ENCODE peak calls at places on chromosomes 5 and 9, in eight cellular contexts. One of them, this sample, is unnamed.

GRCh38 chr5:138754699-138755057 is 1.5 kb downstream of the CTNNA1 start:
- DNase-seq in mammary epithelial cell: peak
- DNase-seq in heart right ventricle: no peak
- DNase-seq in PC-9: peak
- DNase-seq in endothelial cell: no peak
- DNase-seq in left ventricle myocardium inferior: no peak
- DNase-seq in brain microvascular endothelial cell: peak
- DNase-seq in fibroblast of the aortic adventitia: no peak
- DNase-seq in this sample: no peak

GRCh38 chr5:103894882-103895281 is 332.3 kb upstream of the NUDT12 start:
- DNase-seq in mammary epithelial cell: no peak
- DNase-seq in heart right ventricle: no peak
- DNase-seq in PC-9: no peak
- DNase-seq in endothelial cell: peak
- DNase-seq in left ventricle myocardium inferior: no peak
- DNase-seq in brain microvascular endothelial cell: peak
- DNase-seq in fibroblast of the aortic adventitia: no peak
- DNase-seq in this sample: no peak

GRCh38 chr5:74517700-74518099 is 122.8 kb downstream of the ENC1 start:
- DNase-seq in mammary epithelial cell: peak
- DNase-seq in heart right ventricle: no peak
- DNase-seq in PC-9: no peak
- DNase-seq in endothelial cell: no peak
- DNase-seq in left ventricle myocardium inferior: no peak
- DNase-seq in brain microvascular endothelial cell: peak
- DNase-seq in fibroblast of the aortic adventitia: peak
- DNase-seq in this sample: no peak

GRCh38 chr5:19988447-19988846 is 447 bp upstream of the CDH18 start:
- DNase-seq in mammary epithelial cell: no peak
- DNase-seq in heart right ventricle: no peak
- DNase-seq in PC-9: no peak
- DNase-seq in endothelial cell: no peak
- DNase-seq in left ventricle myocardium inferior: no peak
- DNase-seq in brain microvascular endothelial cell: no peak
- DNase-seq in fibroblast of the aortic adventitia: no peak
- DNase-seq in this sample: no peak

GRCh38 chr5:171306785-171307591 is 2.1 kb upstream of the TLX3 start:
- DNase-seq in mammary epithelial cell: no peak
- DNase-seq in heart right ventricle: no peak
- DNase-seq in PC-9: no peak
- DNase-seq in endothelial cell: no peak
- DNase-seq in left ventricle myocardium inferior: no peak
- DNase-seq in brain microvascular endothelial cell: no peak
- DNase-seq in fibroblast of the aortic adventitia: no peak
- DNase-seq in this sample: no peak

GRCh38 chr9:119790022-119790421 is 420.8 kb upstream of the BRINP1 start:
- DNase-seq in mammary epithelial cell: peak
- DNase-seq in heart right ventricle: no peak
- DNase-seq in PC-9: no peak
- DNase-seq in endothelial cell: no peak
- DNase-seq in left ventricle myocardium inferior: no peak
- DNase-seq in brain microvascular endothelial cell: no peak
- DNase-seq in fibroblast of the aortic adventitia: no peak
- DNase-seq in this sample: no peak

GRCh38 chr5:67989457-67989856 is 226.1 kb upstream of the PIK3R1 start:
- DNase-seq in mammary epithelial cell: peak
- DNase-seq in heart right ventricle: no peak
- DNase-seq in PC-9: no peak
- DNase-seq in endothelial cell: no peak
- DNase-seq in left ventricle myocardium inferior: no peak
- DNase-seq in brain microvascular endothelial cell: peak
- DNase-seq in fibroblast of the aortic adventitia: peak
- DNase-seq in this sample: no peak

GRCh38 chr9:88998506-88998905 is 7.2 kb downstream of the S1PR3 start:
- DNase-seq in mammary epithelial cell: no peak
- DNase-seq in heart right ventricle: no peak
- DNase-seq in PC-9: peak
- DNase-seq in endothelial cell: no peak
- DNase-seq in left ventricle myocardium inferior: no peak
- DNase-seq in brain microvascular endothelial cell: no peak
- DNase-seq in fibroblast of the aortic adventitia: peak
- DNase-seq in this sample: no peak

GRCh38 chr9:130443840-130444492 is 795 bp upstream of the ASS1 start:
- DNase-seq in mammary epithelial cell: no peak
- DNase-seq in heart right ventricle: no peak
- DNase-seq in PC-9: no peak
- DNase-seq in endothelial cell: no peak
- DNase-seq in left ventricle myocardium inferior: no peak
- DNase-seq in brain microvascular endothelial cell: no peak
- DNase-seq in fibroblast of the aortic adventitia: no peak
- DNase-seq in this sample: no peak

GRCh38 chr9:121498487-121499176 is 1.0 kb downstream of the GGTA1 start:
- DNase-seq in mammary epithelial cell: peak
- DNase-seq in heart right ventricle: peak
- DNase-seq in PC-9: peak
- DNase-seq in endothelial cell: peak
- DNase-seq in left ventricle myocardium inferior: no peak
- DNase-seq in brain microvascular endothelial cell: no peak
- DNase-seq in fibroblast of the aortic adventitia: peak
- DNase-seq in this sample: no peak

GRCh38 chr9:105993051-105993854 is 298.9 kb downstream of the TMEM38B start:
- DNase-seq in mammary epithelial cell: no peak
- DNase-seq in heart right ventricle: no peak
- DNase-seq in PC-9: no peak
- DNase-seq in endothelial cell: no peak
- DNase-seq in left ventricle myocardium inferior: no peak
- DNase-seq in brain microvascular endothelial cell: no peak
- DNase-seq in fibroblast of the aortic adventitia: no peak
- DNase-seq in this sample: no peak

GRCh38 chr5:179239256-179240135 is 105.8 kb downstream of the ADAMTS2 start:
- DNase-seq in mammary epithelial cell: no peak
- DNase-seq in heart right ventricle: no peak
- DNase-seq in PC-9: no peak
- DNase-seq in endothelial cell: no peak
- DNase-seq in left ventricle myocardium inferior: no peak
- DNase-seq in brain microvascular endothelial cell: no peak
- DNase-seq in fibroblast of the aortic adventitia: no peak
- DNase-seq in this sample: peak

GRCh38 chr9:112065781-112066606 is 109.1 kb downstream of the SUSD1 start:
- DNase-seq in mammary epithelial cell: peak
- DNase-seq in heart right ventricle: no peak
- DNase-seq in PC-9: peak
- DNase-seq in endothelial cell: no peak
- DNase-seq in left ventricle myocardium inferior: no peak
- DNase-seq in brain microvascular endothelial cell: peak
- DNase-seq in fibroblast of the aortic adventitia: peak
- DNase-seq in this sample: no peak

GRCh38 chr9:130292104-130292503 is 26.5 kb downstream of the HMCN2 start:
- DNase-seq in mammary epithelial cell: no peak
- DNase-seq in heart right ventricle: no peak
- DNase-seq in PC-9: no peak
- DNase-seq in endothelial cell: no peak
- DNase-seq in left ventricle myocardium inferior: no peak
- DNase-seq in brain microvascular endothelial cell: no peak
- DNase-seq in fibroblast of the aortic adventitia: no peak
- DNase-seq in this sample: no peak

DNA sequence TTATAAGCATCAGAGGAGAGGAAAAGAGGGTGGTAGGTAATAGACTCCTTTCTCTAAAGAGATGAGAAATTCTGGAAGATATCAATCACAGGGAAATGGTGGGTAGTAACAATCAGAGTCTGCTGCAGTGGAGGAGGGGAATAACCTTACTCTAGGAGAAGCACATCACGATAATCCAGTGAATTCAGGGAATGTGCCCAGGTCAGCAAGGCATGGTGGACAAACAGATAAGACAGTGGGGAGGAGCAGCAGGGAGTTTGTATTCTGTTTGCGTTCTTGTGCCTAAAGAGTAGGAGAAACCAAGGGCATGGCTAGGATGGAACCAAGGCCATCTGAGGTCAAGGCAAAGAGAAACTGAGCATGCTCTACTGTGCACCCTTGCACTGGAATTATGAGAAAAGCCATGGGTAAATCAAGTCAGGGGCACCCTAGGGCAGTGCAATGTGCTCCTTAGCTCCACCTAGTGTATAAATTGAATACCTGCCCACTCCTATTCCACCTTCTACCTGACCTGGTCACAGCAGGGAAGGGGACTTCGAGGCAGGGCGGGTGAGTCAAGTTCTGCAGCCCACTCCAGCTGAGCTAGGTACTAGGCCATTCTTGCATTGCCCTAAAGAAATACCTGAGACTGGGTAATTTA is 31.6 kb downstream of the RETREG1 start:
- DNase-seq in mammary epithelial cell: no peak
- DNase-seq in heart right ventricle: no peak
- DNase-seq in PC-9: no peak
- DNase-seq in endothelial cell: no peak
- DNase-seq in left ventricle myocardium inferior: no peak
- DNase-seq in brain microvascular endothelial cell: no peak
- DNase-seq in fibroblast of the aortic adventitia: no peak
- DNase-seq in this sample: no peak
- TF ChIP-seq CTCF in mammary epithelial cell: peak
- TF ChIP-seq CTCF in heart right ventricle: no peak
- TF ChIP-seq CTCF in PC-9: peak
- TF ChIP-seq CTCF in endothelial cell: peak
- TF ChIP-seq CTCF in left ventricle myocardium inferior: peak
- TF ChIP-seq CTCF in brain microvascular endothelial cell: peak
- TF ChIP-seq CTCF in fibroblast of the aortic adventitia: peak
- TF ChIP-seq CTCF in this sample: peak

DNA sequence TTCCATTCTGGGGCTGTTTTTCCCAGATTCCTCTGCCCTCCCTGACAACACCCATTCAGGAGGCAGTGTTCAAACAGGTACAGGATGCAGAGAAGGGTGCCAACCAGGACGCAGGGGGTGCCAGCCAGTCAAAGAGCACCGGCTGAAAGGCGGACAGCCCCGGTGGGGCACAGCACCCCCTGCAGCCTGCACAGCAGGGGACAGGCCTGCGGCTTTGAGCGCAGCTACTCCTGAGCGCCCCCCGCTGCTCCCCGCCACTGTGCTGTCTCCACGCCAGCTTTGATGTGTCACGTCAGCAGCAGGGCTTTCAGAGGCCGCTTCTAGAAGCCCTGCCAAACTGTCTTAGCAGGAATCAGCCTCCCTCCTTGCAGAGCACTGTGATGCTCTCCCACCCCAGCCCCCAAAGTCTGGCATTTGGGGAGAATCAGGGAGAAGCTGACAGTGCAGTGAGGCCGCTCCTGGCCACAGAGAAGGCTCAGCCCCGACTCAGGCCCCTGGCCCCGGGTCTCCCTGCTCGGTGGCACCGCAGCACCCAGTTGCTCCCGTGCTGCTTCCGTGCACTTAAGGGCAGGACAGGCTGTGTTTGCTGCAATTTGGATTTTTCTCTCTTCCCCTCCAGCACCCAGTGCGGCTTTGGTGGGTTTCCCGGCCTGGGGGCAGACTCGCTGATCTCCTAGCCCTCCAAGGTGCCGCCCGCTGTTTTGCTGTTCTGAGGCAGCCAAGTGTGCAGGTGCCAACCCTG is 20.3 kb downstream of the AK8 start:
- DNase-seq in mammary epithelial cell: no peak
- DNase-seq in heart right ventricle: no peak
- DNase-seq in PC-9: no peak
- DNase-seq in endothelial cell: no peak
- DNase-seq in left ventricle myocardium inferior: peak
- DNase-seq in brain microvascular endothelial cell: peak
- DNase-seq in fibroblast of the aortic adventitia: peak
- DNase-seq in this sample: no peak
- TF ChIP-seq CTCF in mammary epithelial cell: no peak
- TF ChIP-seq CTCF in heart right ventricle: no peak
- TF ChIP-seq CTCF in PC-9: no peak
- TF ChIP-seq CTCF in endothelial cell: no peak
- TF ChIP-seq CTCF in left ventricle myocardium inferior: peak
- TF ChIP-seq CTCF in brain microvascular endothelial cell: peak
- TF ChIP-seq CTCF in fibroblast of the aortic adventitia: peak
- TF ChIP-seq CTCF in this sample: no peak

GRCh38 chr9:137175345-137175961 is 3.6 kb upstream of the TMEM210 start:
- DNase-seq in mammary epithelial cell: no peak
- DNase-seq in heart right ventricle: no peak
- DNase-seq in PC-9: no peak
- DNase-seq in endothelial cell: no peak
- DNase-seq in left ventricle myocardium inferior: no peak
- DNase-seq in brain microvascular endothelial cell: no peak
- DNase-seq in fibroblast of the aortic adventitia: no peak
- DNase-seq in this sample: no peak
- TF ChIP-seq CTCF in mammary epithelial cell: no peak
- TF ChIP-seq CTCF in heart right ventricle: no peak
- TF ChIP-seq CTCF in PC-9: no peak
- TF ChIP-seq CTCF in endothelial cell: no peak
- TF ChIP-seq CTCF in left ventricle myocardium inferior: no peak
- TF ChIP-seq CTCF in brain microvascular endothelial cell: peak
- TF ChIP-seq CTCF in fibroblast of the aortic adventitia: no peak
- TF ChIP-seq CTCF in this sample: no peak

GRCh38 chr5:52786391-52786790 is 1.3 kb upstream of the ITGA1 start:
- DNase-seq in mammary epithelial cell: no peak
- DNase-seq in heart right ventricle: no peak
- DNase-seq in PC-9: no peak
- DNase-seq in endothelial cell: no peak
- DNase-seq in left ventricle myocardium inferior: no peak
- DNase-seq in brain microvascular endothelial cell: no peak
- DNase-seq in fibroblast of the aortic adventitia: no peak
- DNase-seq in this sample: no peak

GRCh38 chr5:52789378-52789777 is 1.7 kb downstream of the ITGA1 start:
- DNase-seq in mammary epithelial cell: no peak
- DNase-seq in heart right ventricle: no peak
- DNase-seq in PC-9: no peak
- DNase-seq in endothelial cell: no peak
- DNase-seq in left ventricle myocardium inferior: no peak
- DNase-seq in brain microvascular endothelial cell: no peak
- DNase-seq in fibroblast of the aortic adventitia: no peak
- DNase-seq in this sample: no peak

GRCh38 chr5:52787600-52788504 is at the start of the genes ITGA1 and PELO:
- DNase-seq in mammary epithelial cell: peak
- DNase-seq in heart right ventricle: peak
- DNase-seq in PC-9: peak
- DNase-seq in endothelial cell: peak
- DNase-seq in left ventricle myocardium inferior: peak
- DNase-seq in brain microvascular endothelial cell: peak
- DNase-seq in fibroblast of the aortic adventitia: peak
- DNase-seq in this sample: peak

GRCh38 chr5:52788505-52788821 is 747 bp downstream of the ITGA1 start:
- DNase-seq in mammary epithelial cell: no peak
- DNase-seq in heart right ventricle: no peak
- DNase-seq in PC-9: no peak
- DNase-seq in endothelial cell: no peak
- DNase-seq in left ventricle myocardium inferior: no peak
- DNase-seq in brain microvascular endothelial cell: no peak
- DNase-seq in fibroblast of the aortic adventitia: no peak
- DNase-seq in this sample: no peak

DNA sequence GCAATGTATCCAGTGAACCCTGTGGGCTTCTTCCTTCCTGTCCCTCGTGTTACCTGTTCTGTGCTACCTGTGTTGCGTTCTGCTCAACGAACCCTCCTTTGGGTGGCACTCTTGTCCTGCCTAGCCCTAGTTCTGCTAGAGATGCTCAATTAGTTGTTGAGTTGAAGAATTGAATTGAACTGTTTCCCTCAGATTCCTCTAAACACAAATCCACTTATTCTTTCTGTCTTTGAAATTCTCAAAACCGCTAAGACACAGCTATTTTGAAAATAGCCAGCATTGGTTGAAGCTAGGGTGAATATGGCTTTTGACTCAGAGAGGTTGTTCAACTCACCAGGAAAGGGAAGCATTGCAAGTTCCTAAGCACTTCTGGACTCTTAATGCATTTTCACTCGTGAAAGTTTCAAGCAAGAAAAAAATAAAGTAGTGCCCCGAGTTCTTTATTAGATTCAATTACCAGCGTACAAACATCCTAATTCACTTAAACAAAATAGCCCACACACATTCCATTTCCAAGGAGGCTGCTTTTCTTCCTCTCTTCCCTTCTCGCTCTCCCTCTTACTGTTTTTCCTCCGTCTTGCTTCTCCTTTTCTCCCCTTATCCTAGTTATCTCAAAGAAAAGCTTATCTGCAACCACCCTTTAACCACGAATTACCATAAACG is 648 bp upstream of the ITGA1 start:
- DNase-seq in mammary epithelial cell: peak
- DNase-seq in heart right ventricle: no peak
- DNase-seq in PC-9: peak
- DNase-seq in endothelial cell: no peak
- DNase-seq in left ventricle myocardium inferior: no peak
- DNase-seq in brain microvascular endothelial cell: no peak
- DNase-seq in fibroblast of the aortic adventitia: peak
- DNase-seq in this sample: no peak
- TF ChIP-seq CTCF in mammary epithelial cell: peak
- TF ChIP-seq CTCF in heart right ventricle: no peak
- TF ChIP-seq CTCF in PC-9: peak
- TF ChIP-seq CTCF in endothelial cell: no peak
- TF ChIP-seq CTCF in left ventricle myocardium inferior: peak
- TF ChIP-seq CTCF in brain microvascular endothelial cell: peak
- TF ChIP-seq CTCF in fibroblast of the aortic adventitia: peak
- TF ChIP-seq CTCF in this sample: peak

This sample was measured in osteocyte.